ENCODE peak calls at places on chromosomes 5 and 9, in ten cellular contexts. Y is tibial nerve, H is lower lobe of right lung, K is thyroid gland, L is upper lobe of right lung, P is psoas muscle, G is K562, U is iPS DF 6.9, V is cardiac muscle cell, F is body of pancreas. D is an unnamed sample.

GRCh38 chr5:91288117-91288516 is 95.0 kb downstream of the ARRDC3 start:
- DNase-seq in Y (no peak), H (no peak), K (no peak), L (no peak), P (no peak), G (no peak), U (no peak), V (no peak), F (no peak), D (no peak)

GRCh38 chr5:132065351-132065937 is 5.0 kb downstream of the IL3 start:
- DNase-seq in Y (no peak), H (peak; percentile 73), K (peak; percentile 45), L (peak; percentile 80), P (peak; percentile 57), G (peak; percentile 79), U (peak; percentile 74), V (peak; percentile 74), F (peak; percentile 62), D (peak; percentile 83)

GRCh38 chr9:93028448-93029006 is 30.0 kb upstream of the SUSD3 start:
- DNase-seq in Y (no peak), H (no peak), K (no peak), L (no peak), P (no peak), G (no peak), U (no peak), V (no peak), F (no peak), D (no peak)

GRCh38 chr9:4640027-4640426 is 22.1 kb upstream of the PLPP6 start:
- DNase-seq in Y (no peak), H (no peak), K (peak; percentile 59), L (no peak), P (no peak), G (peak; percentile 7), U (no peak), V (peak; percentile 29), F (peak; percentile 14), D (no peak)

GRCh38 chr5:33409435-33410146 is 31.2 kb upstream of the TARS1 start:
- DNase-seq in Y (no peak), H (no peak), K (no peak), L (no peak), P (peak; percentile 55), G (no peak), U (no peak), V (no peak), F (peak; percentile 29), D (no peak)

GRCh38 chr5:6201626-6202025 is 176.7 kb downstream of the MED10 start:
- DNase-seq in Y (no peak), H (no peak), K (no peak), L (no peak), P (no peak), G (no peak), U (no peak), V (no peak), F (no peak), D (no peak)

GRCh38 chr5:83453937-83454336 is 17.6 kb upstream of the VCAN start:
- DNase-seq in Y (no peak), H (no peak), K (no peak), L (no peak), P (no peak), G (no peak), U (no peak), V (no peak), F (no peak), D (no peak)

GRCh38 chr5:6190838-6191237 is 187.5 kb downstream of the MED10 start:
- DNase-seq in Y (no peak), H (no peak), K (no peak), L (no peak), P (no peak), G (no peak), U (no peak), V (no peak), F (no peak), D (no peak)

GRCh38 chr5:167489202-167489601 is 802.2 kb upstream of the WWC1 start:
- DNase-seq in Y (no peak), H (no peak), K (no peak), L (no peak), P (no peak), G (no peak), U (no peak), V (no peak), F (no peak), D (no peak)

GRCh38 chr9:129383005-129383414 is 204.9 kb upstream of the IER5L start:
- DNase-seq in Y (no peak), H (peak; percentile 85), K (peak; percentile 95), L (peak; percentile 87), P (peak; percentile 83), G (no peak), U (no peak), V (peak; percentile 72), F (peak; percentile 96), D (peak; percentile 75)

GRCh38 chr9:87889065-87889881 is 6.6 kb downstream of the SPATA31E1 start:
- DNase-seq in Y (no peak), H (no peak), K (no peak), L (peak; percentile 59), P (no peak), G (no peak), U (no peak), V (no peak), F (no peak), D (no peak)

GRCh38 chr9:127935765-127936221 is 1.9 kb downstream of the DPM2 start:
- DNase-seq in Y (no peak), H (no peak), K (no peak), L (no peak), P (no peak), G (peak; percentile 54), U (no peak), V (no peak), F (no peak), D (no peak)

GRCh38 chr5:92927291-92927778 is 653.7 kb downstream of the NR2F1-AS1 start:
- DNase-seq in Y (no peak), H (peak; percentile 25), K (peak; percentile 1), L (no peak), P (no peak), G (no peak), U (no peak), V (no peak), F (no peak), D (no peak)

GRCh38 chr5:1732955-1733354 is 66.7 kb downstream of the MRPL36 start:
- DNase-seq in Y (no peak), H (peak; percentile 30), K (no peak), L (peak; percentile 52), P (no peak), G (no peak), U (no peak), V (no peak), F (no peak), D (peak; percentile 50)

GRCh38 chr9:6153425-6153824 is 62.2 kb upstream of the IL33 start:
- DNase-seq in Y (no peak), H (no peak), K (no peak), L (no peak), P (no peak), G (no peak), U (no peak), V (no peak), F (no peak), D (no peak)

GRCh38 chr5:67350185-67350584 is 153.6 kb upstream of the CD180 start:
- DNase-seq in Y (no peak), H (no peak), K (no peak), L (no peak), P (no peak), G (no peak), U (no peak), V (no peak), F (no peak), D (no peak)

GRCh38 chr9:37923121-37923795 is 19.3 kb upstream of the SLC25A51 start:
- DNase-seq in Y (no peak), H (no peak), K (no peak), L (peak; percentile 45), P (no peak), G (peak; percentile 40), U (no peak), V (no peak), F (no peak), D (peak; percentile 47)

GRCh38 chr9:72633966-72634365 is 112.6 kb downstream of the TMC1 start:
- DNase-seq in Y (no peak), H (no peak), K (no peak), L (no peak), P (no peak), G (peak; percentile 6), U (no peak), V (no peak), F (no peak), D (no peak)

DNA sequence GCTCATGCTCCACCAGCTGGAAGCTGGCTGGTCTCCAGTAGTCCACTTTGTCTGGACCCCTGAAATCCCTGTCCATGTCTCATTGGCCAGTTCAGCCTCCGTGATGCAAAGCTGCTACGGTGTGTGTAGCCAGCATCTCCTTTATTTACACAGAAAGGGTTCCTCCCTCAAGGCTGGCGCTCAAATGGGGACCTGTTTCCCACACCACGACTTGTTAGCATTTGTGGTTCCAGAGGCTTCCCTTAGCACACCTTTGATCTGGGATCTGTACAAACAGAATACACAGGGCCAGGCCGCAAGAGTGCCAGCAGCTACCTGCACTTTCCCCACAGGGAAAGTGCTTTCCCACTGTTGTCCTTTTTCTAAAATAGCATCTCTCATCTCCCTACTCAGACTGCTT is 5.7 kb upstream of the SMU1 start:
- DNase-seq in Y (no peak), H (no peak), K (no peak), L (no peak), P (no peak), G (no peak), U (no peak), V (no peak), F (no peak), D (no peak)
- H3K27ac ChIP-seq in Y (no peak overlapping the region), H (peak overlapping the region; percentile 56), K (no peak overlapping the region), L (peak overlapping the region; percentile 36), P (no peak overlapping the region), G (no peak overlapping the region), U (no peak overlapping the region), V (no peak overlapping the region), F (no peak overlapping the region), D (peak overlapping the region; percentile 13)

DNA sequence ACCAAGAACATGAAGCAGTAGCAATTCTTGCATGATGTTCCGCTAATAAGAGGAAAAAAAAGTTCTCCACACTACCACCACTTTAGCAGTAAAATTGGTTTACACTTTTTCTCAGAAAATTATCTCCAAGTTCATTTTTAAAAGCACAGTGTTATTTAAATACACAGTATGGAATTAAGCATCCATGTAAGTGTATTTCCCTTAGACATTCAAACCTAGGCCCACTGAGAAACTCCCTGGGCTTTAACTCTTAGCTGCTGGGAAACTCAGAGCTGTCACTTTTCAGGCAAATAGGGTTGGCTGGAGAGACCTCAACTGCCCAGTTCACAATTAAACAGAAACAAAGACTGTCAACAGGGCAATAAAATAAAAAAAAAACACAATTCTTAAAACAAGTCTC is 2.7 kb downstream of the GNAQ start:
- DNase-seq in Y (no peak), H (no peak), K (no peak), L (no peak), P (no peak), G (no peak), U (no peak), V (no peak), F (no peak), D (no peak)
- H3K4me3 ChIP-seq in Y (peak overlapping the region; percentile 67), H (peak overlapping the region; percentile 82), K (no peak overlapping the region), L (peak overlapping the region; percentile 63), P (peak overlapping the region; percentile 79), G (peak overlapping the region; percentile 86), U (no peak overlapping the region), V (peak overlapping the region; percentile 83), F (no peak overlapping the region), D (peak overlapping the region; percentile 40)

GRCh38 chr5:139600336-139600949 is 39.3 kb downstream of the UBE2D2 start:
- DNase-seq in Y (no peak), H (no peak), K (no peak), L (no peak), P (no peak), G (no peak), U (no peak), V (no peak), F (no peak), D (no peak)
- H3K27ac ChIP-seq in Y (no peak overlapping the region), H (no peak overlapping the region), K (no peak overlapping the region), L (no peak overlapping the region), P (peak overlapping the region; percentile 75), G (no peak overlapping the region), U (no peak overlapping the region), V (no peak overlapping the region), F (no peak overlapping the region), D (no peak overlapping the region)

GRCh38 chr5:79729686-79730085 is 40.0 kb downstream of the CMYA5 start:
- DNase-seq in Y (no peak), H (no peak), K (no peak), L (no peak), P (no peak), G (no peak), U (no peak), V (no peak), F (no peak), D (no peak)
- H3K4me3 ChIP-seq in Y (no peak overlapping the region), H (no peak overlapping the region), K (no peak overlapping the region), L (no peak overlapping the region), P (no peak overlapping the region), G (no peak overlapping the region), U (no peak overlapping the region), V (no peak overlapping the region), F (no peak overlapping the region), D (no peak overlapping the region)

D was measured in aorta.